ENCODE peak calls at places on chromosomes 16 and 17, in five cellular contexts. One of them, this sample, is unnamed.

GRCh38 chr17:60542066-60542465 is 16.0 kb upstream of the APPBP2 start:
- DNase-seq in nucleus accumbens: no peak
- DNase-seq in stimulated activated CD8-positive, alpha-beta memory T cell treated with anti-CD3 and anti-CD28 coated beads, Interleukin-7, amount 100 ng/mL, for 1 hour: no peak
- DNase-seq in NCI-H345: no peak
- DNase-seq in heart left ventricle: no peak
- DNase-seq in this sample: peak; percentile 51

GRCh38 chr17:57357392-57357784 is 101.1 kb downstream of the MSI2 start:
- DNase-seq in nucleus accumbens: peak; percentile 41
- DNase-seq in stimulated activated CD8-positive, alpha-beta memory T cell treated with anti-CD3 and anti-CD28 coated beads, Interleukin-7, amount 100 ng/mL, for 1 hour: no peak
- DNase-seq in NCI-H345: no peak
- DNase-seq in heart left ventricle: peak; percentile 91
- DNase-seq in this sample: peak; percentile 65

GRCh38 chr17:81566461-81567126 is 14.4 kb upstream of the FAAP100 start:
- DNase-seq in nucleus accumbens: no peak
- DNase-seq in stimulated activated CD8-positive, alpha-beta memory T cell treated with anti-CD3 and anti-CD28 coated beads, Interleukin-7, amount 100 ng/mL, for 1 hour: no peak
- DNase-seq in NCI-H345: peak; percentile 43
- DNase-seq in heart left ventricle: peak; percentile 83
- DNase-seq in this sample: peak; percentile 84

GRCh38 chr16:77289331-77289809 is 90.2 kb downstream of the SYCE1L start:
- DNase-seq in nucleus accumbens: no peak
- DNase-seq in stimulated activated CD8-positive, alpha-beta memory T cell treated with anti-CD3 and anti-CD28 coated beads, Interleukin-7, amount 100 ng/mL, for 1 hour: no peak
- DNase-seq in NCI-H345: no peak
- DNase-seq in heart left ventricle: no peak
- DNase-seq in this sample: peak; percentile 52

GRCh38 chr16:19521471-19522368 is at the start of gene GDE1:
- DNase-seq in nucleus accumbens: peak; percentile 91
- DNase-seq in stimulated activated CD8-positive, alpha-beta memory T cell treated with anti-CD3 and anti-CD28 coated beads, Interleukin-7, amount 100 ng/mL, for 1 hour: peak; percentile 82
- DNase-seq in NCI-H345: peak; percentile 96
- DNase-seq in heart left ventricle: peak; percentile 97
- DNase-seq in this sample: peak; percentile 90

GRCh38 chr16:83552193-83552592 is 255.6 kb upstream of the HSBP1 start:
- DNase-seq in nucleus accumbens: no peak
- DNase-seq in stimulated activated CD8-positive, alpha-beta memory T cell treated with anti-CD3 and anti-CD28 coated beads, Interleukin-7, amount 100 ng/mL, for 1 hour: no peak
- DNase-seq in NCI-H345: no peak
- DNase-seq in heart left ventricle: no peak
- DNase-seq in this sample: peak; percentile 57

GRCh38 chr17:73071387-73071999 is 21.0 kb downstream of the SLC39A11 start:
- DNase-seq in nucleus accumbens: no peak
- DNase-seq in stimulated activated CD8-positive, alpha-beta memory T cell treated with anti-CD3 and anti-CD28 coated beads, Interleukin-7, amount 100 ng/mL, for 1 hour: no peak
- DNase-seq in NCI-H345: no peak
- DNase-seq in heart left ventricle: no peak
- DNase-seq in this sample: no peak

GRCh38 chr17:67980456-67980855 is 15.8 kb downstream of the C17orf58 start:
- DNase-seq in nucleus accumbens: no peak
- DNase-seq in stimulated activated CD8-positive, alpha-beta memory T cell treated with anti-CD3 and anti-CD28 coated beads, Interleukin-7, amount 100 ng/mL, for 1 hour: no peak
- DNase-seq in NCI-H345: no peak
- DNase-seq in heart left ventricle: no peak
- DNase-seq in this sample: no peak

GRCh38 chr16:3135120-3135715 is 389 bp downstream of the ZNF213 start:
- DNase-seq in nucleus accumbens: no peak
- DNase-seq in stimulated activated CD8-positive, alpha-beta memory T cell treated with anti-CD3 and anti-CD28 coated beads, Interleukin-7, amount 100 ng/mL, for 1 hour: no peak
- DNase-seq in NCI-H345: no peak
- DNase-seq in heart left ventricle: no peak
- DNase-seq in this sample: peak; percentile 23

GRCh38 chr17:9817086-9817485 is 4.8 kb downstream of the GSG1L2 start:
- DNase-seq in nucleus accumbens: no peak
- DNase-seq in stimulated activated CD8-positive, alpha-beta memory T cell treated with anti-CD3 and anti-CD28 coated beads, Interleukin-7, amount 100 ng/mL, for 1 hour: no peak
- DNase-seq in NCI-H345: peak; percentile 0
- DNase-seq in heart left ventricle: no peak
- DNase-seq in this sample: peak; percentile 80

GRCh38 chr16:54291981-54292487 is 5.4 kb upstream of the IRX3 start:
- DNase-seq in nucleus accumbens: no peak
- DNase-seq in stimulated activated CD8-positive, alpha-beta memory T cell treated with anti-CD3 and anti-CD28 coated beads, Interleukin-7, amount 100 ng/mL, for 1 hour: no peak
- DNase-seq in NCI-H345: no peak
- DNase-seq in heart left ventricle: no peak
- DNase-seq in this sample: peak; percentile 24

GRCh38 chr16:82201906-82202305 is 31.9 kb upstream of the MPHOSPH6 start:
- DNase-seq in nucleus accumbens: no peak
- DNase-seq in stimulated activated CD8-positive, alpha-beta memory T cell treated with anti-CD3 and anti-CD28 coated beads, Interleukin-7, amount 100 ng/mL, for 1 hour: no peak
- DNase-seq in NCI-H345: no peak
- DNase-seq in heart left ventricle: no peak
- DNase-seq in this sample: no peak

GRCh38 chr16:89407282-89407924 is 83.0 kb downstream of the ANKRD11 start:
- DNase-seq in nucleus accumbens: no peak
- DNase-seq in stimulated activated CD8-positive, alpha-beta memory T cell treated with anti-CD3 and anti-CD28 coated beads, Interleukin-7, amount 100 ng/mL, for 1 hour: no peak
- DNase-seq in NCI-H345: no peak
- DNase-seq in heart left ventricle: no peak
- DNase-seq in this sample: no peak

GRCh38 chr17:2704031-2704889 is 7.3 kb downstream of the CLUH start:
- DNase-seq in nucleus accumbens: no peak
- DNase-seq in stimulated activated CD8-positive, alpha-beta memory T cell treated with anti-CD3 and anti-CD28 coated beads, Interleukin-7, amount 100 ng/mL, for 1 hour: no peak
- DNase-seq in NCI-H345: no peak
- DNase-seq in heart left ventricle: peak; percentile 74
- DNase-seq in this sample: no peak

GRCh38 chr16:35492225-35492624 is 2032.8 kb downstream of the TP53TG3F start:
- DNase-seq in nucleus accumbens: no peak
- DNase-seq in stimulated activated CD8-positive, alpha-beta memory T cell treated with anti-CD3 and anti-CD28 coated beads, Interleukin-7, amount 100 ng/mL, for 1 hour: no peak
- DNase-seq in NCI-H345: no peak
- DNase-seq in heart left ventricle: no peak
- DNase-seq in this sample: no peak

GRCh38 chr16:27311449-27311831 is 2.3 kb upstream of the IL4R start:
- DNase-seq in nucleus accumbens: no peak
- DNase-seq in stimulated activated CD8-positive, alpha-beta memory T cell treated with anti-CD3 and anti-CD28 coated beads, Interleukin-7, amount 100 ng/mL, for 1 hour: no peak
- DNase-seq in NCI-H345: no peak
- DNase-seq in heart left ventricle: no peak
- DNase-seq in this sample: peak; percentile 56

GRCh38 chr16:70789231-70789926 is 11.6 kb downstream of the VAC14 start:
- DNase-seq in nucleus accumbens: no peak
- DNase-seq in stimulated activated CD8-positive, alpha-beta memory T cell treated with anti-CD3 and anti-CD28 coated beads, Interleukin-7, amount 100 ng/mL, for 1 hour: no peak
- DNase-seq in NCI-H345: no peak
- DNase-seq in heart left ventricle: no peak
- DNase-seq in this sample: no peak

GRCh38 chr16:27959914-27960313 is 103.6 kb downstream of the GSG1L start:
- DNase-seq in nucleus accumbens: no peak
- DNase-seq in stimulated activated CD8-positive, alpha-beta memory T cell treated with anti-CD3 and anti-CD28 coated beads, Interleukin-7, amount 100 ng/mL, for 1 hour: no peak
- DNase-seq in NCI-H345: no peak
- DNase-seq in heart left ventricle: no peak
- DNase-seq in this sample: no peak

GRCh38 chr16:47110939-47111338 is 32.8 kb downstream of the NETO2 start:
- DNase-seq in nucleus accumbens: no peak
- DNase-seq in stimulated activated CD8-positive, alpha-beta memory T cell treated with anti-CD3 and anti-CD28 coated beads, Interleukin-7, amount 100 ng/mL, for 1 hour: no peak
- DNase-seq in NCI-H345: no peak
- DNase-seq in heart left ventricle: no peak
- DNase-seq in this sample: peak; percentile 13

GRCh38 chr16:89150981-89151380 is 20.6 kb upstream of the CDH15 start:
- DNase-seq in nucleus accumbens: no peak
- DNase-seq in stimulated activated CD8-positive, alpha-beta memory T cell treated with anti-CD3 and anti-CD28 coated beads, Interleukin-7, amount 100 ng/mL, for 1 hour: no peak
- DNase-seq in NCI-H345: no peak
- DNase-seq in heart left ventricle: no peak
- DNase-seq in this sample: no peak

GRCh38 chr17:32907583-32907982 is 20.4 kb upstream of the TMEM98 start:
- DNase-seq in nucleus accumbens: no peak
- DNase-seq in stimulated activated CD8-positive, alpha-beta memory T cell treated with anti-CD3 and anti-CD28 coated beads, Interleukin-7, amount 100 ng/mL, for 1 hour: no peak
- DNase-seq in NCI-H345: no peak
- DNase-seq in heart left ventricle: no peak
- DNase-seq in this sample: no peak

GRCh38 chr17:63102034-63102433 is 136.0 kb downstream of the TANC2 start:
- DNase-seq in nucleus accumbens: no peak
- DNase-seq in stimulated activated CD8-positive, alpha-beta memory T cell treated with anti-CD3 and anti-CD28 coated beads, Interleukin-7, amount 100 ng/mL, for 1 hour: no peak
- DNase-seq in NCI-H345: no peak
- DNase-seq in heart left ventricle: no peak
- DNase-seq in this sample: no peak

GRCh38 chr17:7060165-7060890 is 16.4 kb upstream of the SLC16A11 start:
- DNase-seq in nucleus accumbens: peak; percentile 30
- DNase-seq in stimulated activated CD8-positive, alpha-beta memory T cell treated with anti-CD3 and anti-CD28 coated beads, Interleukin-7, amount 100 ng/mL, for 1 hour: no peak
- DNase-seq in NCI-H345: no peak
- DNase-seq in heart left ventricle: no peak
- DNase-seq in this sample: peak; percentile 92

GRCh38 chr17:82932146-82933005 is 92.6 kb upstream of the ZNF750 start:
- DNase-seq in nucleus accumbens: no peak
- DNase-seq in stimulated activated CD8-positive, alpha-beta memory T cell treated with anti-CD3 and anti-CD28 coated beads, Interleukin-7, amount 100 ng/mL, for 1 hour: no peak
- DNase-seq in NCI-H345: no peak
- DNase-seq in heart left ventricle: no peak
- DNase-seq in this sample: peak; percentile 76

This sample was measured in epithelial cell of esophagus.